ENCODE peak calls at places on chromosome 11, in eight cellular contexts. E, K, V, A, U, R, G and P are unnamed samples.

GRCh38 chr11:114027941-114028340 is 31.6 kb upstream of the ZBTB16 start:
- DNase-seq in A (no peak), G (no peak), R (no peak), E (no peak), V (no peak), K (no peak), U (no peak), P (no peak)

GRCh38 chr11:79708319-79708928 is 267.6 kb upstream of the TENM4 start:
- DNase-seq in G (no peak), V (no peak), K (no peak), A (no peak), E (no peak), R (no peak), U (peak; percentile 45), P (no peak)

GRCh38 chr11:100686476-100686875 is 612 bp upstream of the ARHGAP42 start:
- DNase-seq in G (no peak), V (no peak), E (no peak), U (no peak), K (no peak), A (no peak), R (no peak), P (no peak)

GRCh38 chr11:134513585-134514120 is 101.6 kb upstream of the B3GAT1 start:
- DNase-seq in K (no peak), A (peak; percentile 29), E (no peak), G (no peak), V (no peak), R (no peak), U (no peak), P (peak; percentile 9)

GRCh38 chr11:123429851-123430735 is at the start of gene GRAMD1B:
- DNase-seq in K (no peak), R (peak; percentile 80), V (peak; percentile 60), A (peak; percentile 63), U (peak; percentile 69), E (no peak), G (no peak), P (peak; percentile 19)

GRCh38 chr11:74453373-74453975 is 13.9 kb downstream of the KCNE3 start:
- DNase-seq in R (peak; percentile 82), U (peak; percentile 58), A (peak; percentile 77), K (peak; percentile 58), G (peak; percentile 37), E (peak; percentile 36), V (peak; percentile 36), P (peak; percentile 32)

GRCh38 chr11:69480547-69481392 is 693 bp upstream of the LINC01488 start:
- DNase-seq in R (peak; percentile 83), G (no peak), E (no peak), U (no peak), V (no peak), A (peak; percentile 63), K (no peak), P (peak; percentile 29)

GRCh38 chr11:105915036-105915435 is 107.0 kb downstream of the MSANTD4 start:
- DNase-seq in E (no peak), K (no peak), G (no peak), V (no peak), U (peak; percentile 38), A (no peak), R (no peak), P (no peak)

GRCh38 chr11:8593935-8594909 is at the start of gene STK33:
- DNase-seq in R (peak; percentile 76), E (no peak), G (no peak), U (peak; percentile 69), K (no peak), A (peak; percentile 62), V (no peak), P (peak; percentile 56)

GRCh38 chr11:57482782-57483569 is 22.6 kb downstream of the RTN4RL2 start:
- DNase-seq in G (no peak), V (peak; percentile 36), K (no peak), E (no peak), U (peak; percentile 55), A (peak; percentile 70), R (peak; percentile 81), P (no peak)

GRCh38 chr11:128889657-128890213 is 1.4 kb upstream of the KCNJ5 start:
- DNase-seq in A (no peak), U (no peak), E (no peak), K (no peak), V (no peak), R (no peak), G (no peak), P (no peak)

GRCh38 chr11:110900426-110900825 is 188.2 kb upstream of the ARHGAP20 start:
- DNase-seq in V (no peak), K (no peak), A (no peak), R (no peak), G (no peak), U (no peak), E (no peak), P (no peak)

GRCh38 chr11:114821626-114822025 is 143.3 kb downstream of the NXPE2 start:
- DNase-seq in E (no peak), V (no peak), A (no peak), K (no peak), R (no peak), U (no peak), G (no peak), P (peak; percentile 41)

GRCh38 chr11:97367406-97368083 is 977.7 kb downstream of the JRKL start:
- DNase-seq in V (no peak), K (no peak), A (no peak), R (no peak), G (no peak), E (no peak), U (no peak), P (no peak)

GRCh38 chr11:126124284-126124683 is 61.6 kb upstream of the CDON start:
- DNase-seq in V (no peak), R (peak; percentile 38), K (no peak), U (no peak), E (no peak), A (no peak), G (no peak), P (no peak)

GRCh38 chr11:82995754-82996398 is 75.8 kb downstream of the RAB30 start:
- DNase-seq in A (peak; percentile 70), U (no peak), G (no peak), E (no peak), V (no peak), R (peak; percentile 64), K (no peak), P (no peak)

GRCh38 chr11:21429401-21429800 is 760.0 kb downstream of the NELL1 start:
- DNase-seq in E (no peak), V (no peak), U (no peak), A (no peak), K (no peak), R (no peak), G (no peak), P (no peak)

GRCh38 chr11:92225563-92226308 is 1.1 kb downstream of the FAT3 start:
- DNase-seq in G (no peak), A (peak; percentile 60), V (no peak), U (peak; percentile 60), K (peak; percentile 12), E (peak; percentile 12), R (peak; percentile 54), P (peak; percentile 48)

GRCh38 chr11:128904872-128905344 is 13.8 kb downstream of the KCNJ5 start:
- DNase-seq in V (no peak), G (no peak), E (no peak), R (peak; percentile 75), K (peak; percentile 14), A (peak; percentile 68), U (no peak), P (no peak)

GRCh38 chr11:70901951-70902521 is 350.3 kb downstream of the SHANK2 start:
- DNase-seq in R (no peak), G (peak; percentile 40), V (no peak), A (no peak), K (no peak), E (no peak), U (no peak), P (no peak)

GRCh38 chr11:82225930-82226329 is 507.7 kb downstream of the FAM181B start:
- DNase-seq in G (no peak), R (no peak), V (no peak), A (no peak), K (no peak), E (no peak), U (no peak), P (no peak)

GRCh38 chr11:120835601-120836228 is 188.2 kb upstream of the TBCEL start:
- DNase-seq in U (no peak), R (no peak), A (no peak), G (no peak), V (no peak), E (no peak), K (no peak), P (no peak)

GRCh38 chr11:102416974-102417373 is 35.6 kb downstream of the TMEM123 start:
- DNase-seq in E (no peak), K (no peak), G (no peak), V (no peak), U (no peak), R (no peak), A (no peak), P (no peak)

GRCh38 chr11:103944251-103944944 is 92.0 kb upstream of the DDI1 start:
- DNase-seq in K (no peak), V (no peak), R (no peak), U (no peak), G (no peak), A (no peak), E (no peak), P (no peak)

GRCh38 chr11:103949781-103950180 is 86.7 kb upstream of the DDI1 start:
- DNase-seq in E (no peak), A (no peak), G (no peak), R (no peak), U (no peak), V (no peak), K (no peak), P (no peak)

GRCh38 chr11:103946793-103947565 is 89.5 kb upstream of the DDI1 start:
- DNase-seq in G (no peak), R (no peak), K (no peak), U (no peak), E (no peak), A (no peak), V (no peak), P (no peak)

GRCh38 chr11:103948331-103948730 is 88.1 kb upstream of the DDI1 start:
- DNase-seq in A (no peak), V (no peak), E (no peak), U (no peak), R (no peak), K (no peak), G (no peak), P (no peak)

GRCh38 chr11:103947566-103947919 is 88.9 kb upstream of the DDI1 start:
- DNase-seq in E (no peak), U (no peak), G (no peak), K (no peak), V (no peak), A (no peak), R (no peak), P (no peak)
- H3K27ac ChIP-seq in E (no peak overlapping the region), U (no peak overlapping the region), G (no peak overlapping the region), K (no peak overlapping the region), V (no peak overlapping the region), A (no peak overlapping the region), R (no peak overlapping the region), P (no peak overlapping the region)

GRCh38 chr11:85809881-85810280 is 1.1 kb downstream of the SYTL2 start:
- DNase-seq in R (peak; percentile 36), U (no peak), K (no peak), A (no peak), E (no peak), G (no peak), V (no peak), P (no peak)
- H3K4me3 ChIP-seq in R (peak overlapping the region; percentile 55), U (no peak overlapping the region), K (peak overlapping the region; percentile 52), A (peak overlapping the region; percentile 79), E (peak overlapping the region; percentile 56), G (peak overlapping the region; percentile 49), V (peak overlapping the region; percentile 81), P (peak overlapping the region; percentile 89)

GRCh38 chr11:45030778-45031177 is 80.1 kb upstream of the TP53I11 start:
- DNase-seq in A (no peak), G (no peak), E (no peak), V (no peak), K (no peak), U (no peak), R (no peak), P (no peak)
- H3K27me3 ChIP-seq in A (no peaks in the 10 kb centered on the region), G (no peaks in the 10 kb centered on the region), E (no peaks in the 10 kb centered on the region), V (no peaks in the 10 kb centered on the region), K (no peaks in the 10 kb centered on the region), U (peaks cover 11% of the 10 kb centered on the region), R (no peaks in the 10 kb centered on the region), P (no peaks in the 10 kb centered on the region)

GRCh38 chr11:35798423-35798822 is 135.8 kb downstream of the TRIM44 start:
- DNase-seq in G (no peak), E (no peak), K (no peak), V (no peak), U (no peak), R (no peak), A (no peak), P (no peak)
- H3K27ac ChIP-seq in G (no peak overlapping the region), E (no peak overlapping the region), K (no peak overlapping the region), V (no peak overlapping the region), U (no peak overlapping the region), R (no peak overlapping the region), A (no peak overlapping the region), P (no peak overlapping the region)